ENCODE peak calls at places on chromosomes 1 and 21, in five cellular contexts. W is IMR-90, Q is foreskin fibroblast, F is AG09309, O is kidney epithelial cell. D is an unnamed sample.

GRCh38 chr1:231973840-231974239 is 347.2 kb downstream of the DISC1 start:
- DNase-seq in W (peak; percentile 16), Q (no peak), F (no peak), O (no peak), D (no peak)

GRCh38 chr1:27296773-27297214 is 25.2 kb upstream of the TMEM222 start:
- DNase-seq in W (peak; percentile 54), Q (peak; percentile 81), F (no peak), O (peak; percentile 9), D (no peak)

GRCh38 chr1:231748744-231749143 is 122.2 kb downstream of the DISC1 start:
- DNase-seq in W (peak; percentile 10), Q (no peak), F (no peak), O (no peak), D (no peak)

GRCh38 chr1:214106375-214106774 is 118.6 kb downstream of the PROX1 start:
- DNase-seq in W (peak; percentile 15), Q (no peak), F (no peak), O (no peak), D (no peak)

GRCh38 chr21:34158866-34159616 is 85.7 kb downstream of the MRPS6 start:
- DNase-seq in W (no peak), Q (no peak), F (no peak), O (no peak), D (no peak)

GRCh38 chr1:39187276-39188046 is 17.0 kb upstream of the MACF1 start:
- DNase-seq in W (no peak), Q (no peak), F (no peak), O (no peak), D (no peak)

GRCh38 chr1:42484382-42484781 is 21.3 kb downstream of the CCDC30 start:
- DNase-seq in W (peak; percentile 95), Q (peak; percentile 90), F (peak; percentile 70), O (peak; percentile 60), D (peak; percentile 79)

GRCh38 chr1:208536176-208536575 is 292.0 kb upstream of the PLXNA2 start:
- DNase-seq in W (no peak), Q (no peak), F (no peak), O (peak; percentile 10), D (no peak)

DNA sequence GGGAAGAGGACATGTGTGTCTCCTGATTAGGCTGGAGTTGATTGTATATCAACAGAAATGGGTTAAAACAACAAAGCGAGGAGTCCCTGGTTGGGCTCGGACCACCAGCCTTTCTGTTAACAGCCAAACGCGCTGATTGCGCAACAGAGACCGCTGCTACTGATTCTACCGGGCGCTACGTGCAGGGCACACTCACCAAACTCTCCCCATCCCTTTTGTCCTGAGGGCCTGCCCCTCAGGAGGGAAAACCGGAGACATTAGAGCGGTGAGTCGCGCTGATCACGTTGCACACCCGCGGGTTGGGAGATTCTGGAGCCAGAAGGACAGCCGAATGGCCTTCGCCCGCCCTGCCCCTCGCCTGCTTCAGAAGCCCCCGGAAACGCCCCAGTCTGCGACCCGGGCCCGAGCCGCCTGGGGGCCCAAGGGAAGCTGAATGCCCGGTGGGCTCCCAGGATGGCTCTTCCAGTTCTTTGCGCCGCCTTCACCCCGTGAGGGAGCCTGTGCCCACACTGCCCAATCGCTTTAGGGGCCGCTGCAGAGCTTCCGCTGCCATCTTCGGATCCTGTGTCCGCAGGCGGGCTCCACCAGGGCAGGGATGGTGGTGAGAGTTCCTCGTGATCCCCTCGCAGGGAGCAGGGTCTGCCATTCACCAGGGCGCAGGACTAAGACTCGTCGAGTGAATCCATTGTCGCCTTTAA is 165.4 kb upstream of the NBPF11 start:
- DNase-seq in W (no peak), Q (no peak), F (no peak), O (no peak), D (no peak)
- H3K4me3 ChIP-seq in W (no peak overlapping the region), Q (no peak overlapping the region), F (no peak overlapping the region), O (no peak overlapping the region), D (no peak overlapping the region)

DNA sequence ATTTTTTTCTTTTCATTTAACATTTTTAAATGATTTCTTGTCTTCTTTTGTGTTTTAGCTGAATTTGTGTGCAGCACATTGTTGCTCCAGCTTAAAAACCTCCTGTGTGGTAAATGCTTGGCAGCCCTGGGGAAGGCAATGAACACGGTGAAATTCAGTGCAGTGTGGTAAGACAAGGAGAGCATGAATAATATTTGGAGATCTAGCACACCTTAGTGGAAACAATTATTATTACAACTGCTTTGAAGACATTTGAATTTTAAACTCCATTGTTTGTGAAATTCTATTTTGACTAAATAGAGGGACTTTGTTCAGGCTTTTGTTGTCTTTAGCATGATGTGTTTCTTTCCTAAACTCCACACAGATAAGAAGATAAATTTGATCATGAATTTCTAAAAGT is 242.6 kb upstream of the CXADR start:
- DNase-seq in W (peak; percentile 31), Q (peak; percentile 56), F (peak; percentile 17), O (no peak), D (peak; percentile 7)
- TF ChIP-seq CTCF in W (peak; percentile 49), Q (peak; percentile 20), F (no peak), O (peak; percentile 12), D (peak; percentile 45)

DNA sequence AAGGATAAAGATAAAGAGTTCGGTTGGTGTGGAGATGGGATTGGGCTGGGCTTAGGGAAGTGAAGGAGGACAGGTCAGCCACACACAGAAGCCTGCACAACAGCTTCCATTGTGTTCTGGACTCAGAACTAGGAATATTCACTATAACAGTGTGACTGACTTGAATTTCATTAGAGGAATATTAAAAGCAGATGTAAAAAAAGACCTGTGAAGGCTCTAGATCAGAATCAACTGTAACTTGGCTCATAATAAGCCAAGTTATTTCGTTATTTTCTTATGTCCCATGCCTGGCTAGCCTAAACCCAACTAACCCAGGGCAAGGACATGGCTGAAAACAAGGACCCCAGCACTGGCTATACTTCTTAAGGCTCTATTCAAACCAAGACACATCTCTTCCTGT is 56.6 kb upstream of the GPR88 start:
- DNase-seq in W (no peak), Q (no peak), F (no peak), O (no peak), D (no peak)
- H3K4me3 ChIP-seq in W (no peak overlapping the region), Q (no peak overlapping the region), F (no peak overlapping the region), O (no peak overlapping the region), D (no peak overlapping the region)

DNA sequence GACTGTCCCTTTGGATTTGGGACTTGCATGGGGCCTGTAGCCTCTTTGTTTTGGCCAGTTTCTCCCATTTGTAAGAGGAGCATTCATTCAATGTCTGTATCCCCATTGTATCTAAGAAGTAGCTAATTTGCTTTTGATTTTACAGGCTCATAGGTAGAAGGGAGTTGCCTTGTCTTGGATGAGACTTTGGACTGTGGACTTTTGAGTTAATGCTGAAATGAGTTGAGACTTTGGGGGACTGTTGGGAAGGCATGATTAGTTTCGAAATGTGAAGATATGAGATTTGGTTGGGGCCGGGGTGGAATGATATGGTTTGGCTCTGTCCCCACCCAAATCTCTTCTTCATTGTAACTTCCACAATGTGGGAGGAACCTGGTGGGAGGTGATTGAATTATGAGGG is 151.7 kb downstream of the PRDM2 start:
- DNase-seq in W (no peak), Q (no peak), F (no peak), O (no peak), D (no peak)
- TF ChIP-seq CTCF in W (no peak), Q (no peak), F (no peak), O (no peak), D (no peak)

DNA sequence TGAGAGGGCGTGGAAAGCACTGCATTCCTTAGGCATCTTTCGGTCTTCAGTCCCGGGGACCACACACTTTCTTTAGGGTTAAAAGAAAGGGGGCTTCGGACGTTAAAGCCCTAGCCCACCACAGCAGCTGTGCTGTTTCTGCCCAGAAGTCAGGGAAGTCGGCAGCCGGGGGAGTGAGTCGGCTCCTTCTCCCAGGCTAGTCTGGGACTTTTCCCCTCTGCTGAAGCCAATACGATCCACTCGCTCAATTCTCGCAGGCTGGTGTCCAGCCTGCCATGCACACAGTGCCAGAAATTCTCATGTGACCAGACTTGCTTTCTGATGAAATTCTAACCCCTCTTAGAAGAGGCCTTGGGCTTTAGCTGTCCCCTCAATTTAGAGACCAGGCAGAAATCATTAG is 67.7 kb downstream of the BCAR3 start:
- DNase-seq in W (peak; percentile 65), Q (peak; percentile 75), F (no peak), O (no peak), D (no peak)
- H3K4me3 ChIP-seq in W (no peak overlapping the region), Q (peak overlapping the region; percentile 28), F (peak overlapping the region; percentile 21), O (no peak overlapping the region), D (peak overlapping the region; percentile 15)

DNA sequence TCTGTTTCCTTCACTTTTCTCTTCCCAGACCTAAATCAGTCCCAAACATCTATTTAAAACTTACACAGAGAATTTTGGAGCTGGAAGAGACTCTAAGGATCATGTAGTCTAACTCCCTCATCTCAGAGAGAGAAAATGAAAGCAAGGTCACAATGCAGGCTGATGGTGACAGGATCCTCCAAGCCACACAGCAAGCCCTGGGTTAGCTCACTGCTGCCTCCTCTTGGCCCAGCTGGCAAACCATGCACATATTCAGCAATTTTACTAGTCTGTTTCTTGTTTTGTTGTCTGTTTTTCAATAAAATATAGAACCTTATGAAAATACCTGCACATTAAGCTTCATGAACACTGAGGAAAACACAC is 27.7 kb upstream of the LY9 start:
- DNase-seq in W (no peak), Q (no peak), F (no peak), O (no peak), D (no peak)
- TF ChIP-seq CTCF in W (peak; percentile 15), Q (peak; percentile 19), F (peak; percentile 27), O (peak; percentile 38), D (peak; percentile 50)

GRCh38 chr1:210123924-210124589 is 108.5 kb upstream of the SERTAD4 start:
- DNase-seq in W (peak; percentile 48), Q (peak; percentile 79), F (peak; percentile 74), O (peak; percentile 26), D (no peak)

GRCh38 chr1:210129092-210129491 is 103.5 kb upstream of the SERTAD4 start:
- DNase-seq in W (no peak), Q (no peak), F (no peak), O (no peak), D (no peak)

GRCh38 chr1:210123383-210123782 is 109.2 kb upstream of the SERTAD4 start:
- DNase-seq in W (no peak), Q (peak; percentile 39), F (no peak), O (no peak), D (no peak)

GRCh38 chr1:210129759-210130158 is 102.8 kb upstream of the SERTAD4 start:
- DNase-seq in W (no peak), Q (peak; percentile 25), F (no peak), O (no peak), D (no peak)

GRCh38 chr1:210125143-210125542 is 107.5 kb upstream of the SERTAD4 start:
- DNase-seq in W (no peak), Q (peak; percentile 76), F (no peak), O (no peak), D (no peak)
- H3K4me3 ChIP-seq in W (no peak overlapping the region), Q (no peak overlapping the region), F (no peak overlapping the region), O (no peak overlapping the region), D (no peak overlapping the region)

D was measured in epithelial cell of proximal tubule.